ENCODE peak calls at places on chromosomes 7 and 10, in eight cellular contexts. One of them, this sample, is unnamed.

GRCh38 chr10:63542835-63543575 is 21.8 kb downstream of the REEP3 start:
- DNase-seq in vagina: no peak
- DNase-seq in H54: no peak
- DNase-seq in ovary: no peak
- DNase-seq in stomach: no peak
- DNase-seq in body of pancreas: no peak
- DNase-seq in heart left ventricle: no peak
- DNase-seq in HCT116: peak
- DNase-seq in this sample: no peak

GRCh38 chr10:72243822-72244437 is 27.9 kb upstream of the ASCC1 start:
- DNase-seq in stomach: peak
- DNase-seq in ovary: peak
- DNase-seq in H54: no peak
- DNase-seq in body of pancreas: peak
- DNase-seq in HCT116: no peak
- DNase-seq in vagina: no peak
- DNase-seq in heart left ventricle: no peak
- DNase-seq in this sample: no peak

GRCh38 chr10:73405556-73405955 is 8.3 kb downstream of the ANXA7 start:
- DNase-seq in heart left ventricle: no peak
- DNase-seq in body of pancreas: no peak
- DNase-seq in stomach: no peak
- DNase-seq in HCT116: no peak
- DNase-seq in ovary: no peak
- DNase-seq in H54: no peak
- DNase-seq in vagina: no peak
- DNase-seq in this sample: no peak

GRCh38 chr7:94698275-94698674 is 42.3 kb upstream of the SGCE start:
- DNase-seq in ovary: no peak
- DNase-seq in stomach: no peak
- DNase-seq in body of pancreas: no peak
- DNase-seq in vagina: no peak
- DNase-seq in H54: peak
- DNase-seq in heart left ventricle: no peak
- DNase-seq in HCT116: peak
- DNase-seq in this sample: no peak

GRCh38 chr10:113644185-113645120 is 19.4 kb downstream of the NRAP start:
- DNase-seq in ovary: no peak
- DNase-seq in stomach: peak
- DNase-seq in body of pancreas: no peak
- DNase-seq in heart left ventricle: no peak
- DNase-seq in H54: no peak
- DNase-seq in vagina: no peak
- DNase-seq in HCT116: no peak
- DNase-seq in this sample: no peak

GRCh38 chr10:125882596-125882995 is 1.5 kb upstream of the DHX32 start:
- DNase-seq in ovary: no peak
- DNase-seq in heart left ventricle: no peak
- DNase-seq in vagina: no peak
- DNase-seq in body of pancreas: no peak
- DNase-seq in HCT116: no peak
- DNase-seq in H54: no peak
- DNase-seq in stomach: no peak
- DNase-seq in this sample: no peak

GRCh38 chr10:119489572-119490326 is 52.8 kb downstream of the RGS10 start:
- DNase-seq in heart left ventricle: peak
- DNase-seq in stomach: peak
- DNase-seq in HCT116: peak
- DNase-seq in body of pancreas: no peak
- DNase-seq in H54: peak
- DNase-seq in ovary: peak
- DNase-seq in vagina: no peak
- DNase-seq in this sample: no peak

GRCh38 chr10:80669485-80669884 is 131.8 kb downstream of the SH2D4B start:
- DNase-seq in vagina: peak
- DNase-seq in heart left ventricle: no peak
- DNase-seq in H54: no peak
- DNase-seq in HCT116: no peak
- DNase-seq in body of pancreas: no peak
- DNase-seq in stomach: no peak
- DNase-seq in ovary: no peak
- DNase-seq in this sample: no peak

GRCh38 chr7:139232377-139232717 is 1.3 kb downstream of the UBN2 start:
- DNase-seq in stomach: no peak
- DNase-seq in heart left ventricle: no peak
- DNase-seq in H54: no peak
- DNase-seq in vagina: no peak
- DNase-seq in ovary: no peak
- DNase-seq in HCT116: no peak
- DNase-seq in body of pancreas: no peak
- DNase-seq in this sample: no peak

GRCh38 chr10:118722694-118723093 is 32.1 kb downstream of the CACUL1 start:
- DNase-seq in body of pancreas: no peak
- DNase-seq in HCT116: no peak
- DNase-seq in H54: no peak
- DNase-seq in stomach: no peak
- DNase-seq in ovary: no peak
- DNase-seq in vagina: no peak
- DNase-seq in heart left ventricle: no peak
- DNase-seq in this sample: no peak

GRCh38 chr7:93150200-93150835 is 2.1 kb upstream of the SAMD9L start:
- DNase-seq in heart left ventricle: no peak
- DNase-seq in body of pancreas: no peak
- DNase-seq in ovary: no peak
- DNase-seq in vagina: no peak
- DNase-seq in stomach: no peak
- DNase-seq in H54: no peak
- DNase-seq in HCT116: no peak
- DNase-seq in this sample: no peak

GRCh38 chr7:18497082-18497481 is 1.5 kb downstream of the HDAC9 start:
- DNase-seq in vagina: no peak
- DNase-seq in body of pancreas: no peak
- DNase-seq in H54: no peak
- DNase-seq in heart left ventricle: no peak
- DNase-seq in ovary: no peak
- DNase-seq in HCT116: no peak
- DNase-seq in stomach: no peak
- DNase-seq in this sample: no peak

GRCh38 chr7:108080094-108080656 is 50.0 kb downstream of the LAMB4 start:
- DNase-seq in heart left ventricle: no peak
- DNase-seq in vagina: no peak
- DNase-seq in body of pancreas: no peak
- DNase-seq in HCT116: no peak
- DNase-seq in H54: no peak
- DNase-seq in stomach: no peak
- DNase-seq in ovary: no peak
- DNase-seq in this sample: no peak

GRCh38 chr7:106590209-106590816 is 70.6 kb downstream of the CCDC71L start:
- DNase-seq in vagina: no peak
- DNase-seq in body of pancreas: no peak
- DNase-seq in H54: no peak
- DNase-seq in HCT116: no peak
- DNase-seq in ovary: no peak
- DNase-seq in heart left ventricle: no peak
- DNase-seq in stomach: no peak
- DNase-seq in this sample: no peak

GRCh38 chr7:29485376-29486190 is 78.1 kb upstream of the PRR15 start:
- DNase-seq in stomach: no peak
- DNase-seq in vagina: no peak
- DNase-seq in body of pancreas: no peak
- DNase-seq in H54: no peak
- DNase-seq in HCT116: no peak
- DNase-seq in ovary: no peak
- DNase-seq in heart left ventricle: no peak
- DNase-seq in this sample: no peak

GRCh38 chr10:5297466-5297865 is 67.3 kb upstream of the UCN3 start:
- DNase-seq in stomach: no peak
- DNase-seq in body of pancreas: no peak
- DNase-seq in vagina: no peak
- DNase-seq in HCT116: no peak
- DNase-seq in H54: no peak
- DNase-seq in heart left ventricle: no peak
- DNase-seq in ovary: no peak
- DNase-seq in this sample: no peak

GRCh38 chr10:5288359-5288758 is 76.4 kb upstream of the UCN3 start:
- DNase-seq in HCT116: no peak
- DNase-seq in body of pancreas: no peak
- DNase-seq in vagina: no peak
- DNase-seq in stomach: no peak
- DNase-seq in H54: no peak
- DNase-seq in heart left ventricle: no peak
- DNase-seq in ovary: no peak
- DNase-seq in this sample: no peak

GRCh38 chr10:5292196-5292735 is 72.5 kb upstream of the UCN3 start:
- DNase-seq in ovary: no peak
- DNase-seq in H54: no peak
- DNase-seq in heart left ventricle: no peak
- DNase-seq in vagina: no peak
- DNase-seq in stomach: no peak
- DNase-seq in HCT116: no peak
- DNase-seq in body of pancreas: no peak
- DNase-seq in this sample: no peak

GRCh38 chr10:5293691-5294550 is 70.8 kb upstream of the UCN3 start:
- DNase-seq in stomach: peak
- DNase-seq in body of pancreas: peak
- DNase-seq in vagina: no peak
- DNase-seq in H54: peak
- DNase-seq in HCT116: peak
- DNase-seq in heart left ventricle: peak
- DNase-seq in ovary: no peak
- DNase-seq in this sample: no peak

DNA sequence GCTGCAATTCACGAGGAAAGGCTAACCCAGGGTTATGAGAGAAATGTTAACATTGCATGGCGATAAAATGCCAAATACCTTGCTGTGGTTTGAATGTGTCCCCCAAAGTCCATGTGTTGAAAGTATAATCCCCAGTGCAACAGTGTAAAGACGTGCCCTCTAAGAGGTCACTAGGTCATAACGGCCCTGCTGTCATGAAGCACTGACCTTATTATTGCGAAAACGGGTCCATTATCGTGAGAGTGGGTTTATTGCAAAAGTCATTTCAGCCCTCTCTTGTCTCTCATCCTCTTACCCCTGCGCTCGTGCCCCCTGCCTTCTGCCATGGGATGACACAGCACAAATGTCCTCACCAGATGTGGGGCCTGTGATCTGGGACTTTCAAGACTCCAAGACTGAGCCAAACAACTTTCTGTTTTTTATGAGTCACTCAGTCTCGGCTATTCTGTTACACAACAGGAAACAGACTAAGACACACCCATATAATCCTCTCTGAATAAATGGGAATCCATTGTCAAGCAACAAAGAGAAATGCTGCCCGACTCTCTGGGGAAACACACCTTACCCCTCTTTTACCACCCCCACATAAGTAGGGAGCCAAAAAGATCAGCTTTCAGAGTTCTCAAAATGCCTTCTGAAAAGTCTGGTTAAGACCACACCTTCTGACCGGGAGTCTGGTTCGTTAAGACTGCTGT is 73.1 kb upstream of the UCN3 start:
- DNase-seq in H54: peak
- DNase-seq in vagina: no peak
- DNase-seq in HCT116: peak
- DNase-seq in ovary: no peak
- DNase-seq in body of pancreas: peak
- DNase-seq in heart left ventricle: peak
- DNase-seq in stomach: no peak
- DNase-seq in this sample: no peak
- TF ChIP-seq POLR2A in H54: no peak
- TF ChIP-seq POLR2A in vagina: no peak
- TF ChIP-seq POLR2A in HCT116: no peak
- TF ChIP-seq POLR2A in ovary: no peak
- TF ChIP-seq POLR2A in body of pancreas: no peak
- TF ChIP-seq POLR2A in heart left ventricle: peak
- TF ChIP-seq POLR2A in stomach: no peak
- TF ChIP-seq POLR2A in this sample: no peak

GRCh38 chr7:131327049-131327625 is 539 bp upstream of the MKLN1 start:
- DNase-seq in ovary: peak
- DNase-seq in stomach: no peak
- DNase-seq in body of pancreas: no peak
- DNase-seq in HCT116: peak
- DNase-seq in H54: peak
- DNase-seq in vagina: no peak
- DNase-seq in heart left ventricle: peak
- DNase-seq in this sample: no peak
- TF ChIP-seq POLR2A in ovary: no peak
- TF ChIP-seq POLR2A in stomach: no peak
- TF ChIP-seq POLR2A in body of pancreas: no peak
- TF ChIP-seq POLR2A in HCT116: no peak
- TF ChIP-seq POLR2A in H54: peak
- TF ChIP-seq POLR2A in vagina: no peak
- TF ChIP-seq POLR2A in heart left ventricle: no peak
- TF ChIP-seq POLR2A in this sample: no peak

GRCh38 chr10:4264466-4264865 is 479.5 kb upstream of the KLF6 start:
- DNase-seq in stomach: no peak
- DNase-seq in vagina: no peak
- DNase-seq in ovary: no peak
- DNase-seq in body of pancreas: no peak
- DNase-seq in heart left ventricle: no peak
- DNase-seq in HCT116: no peak
- DNase-seq in H54: no peak
- DNase-seq in this sample: no peak

GRCh38 chr10:4263281-4263921 is 478.4 kb upstream of the KLF6 start:
- DNase-seq in ovary: no peak
- DNase-seq in HCT116: no peak
- DNase-seq in heart left ventricle: no peak
- DNase-seq in H54: no peak
- DNase-seq in body of pancreas: no peak
- DNase-seq in vagina: no peak
- DNase-seq in stomach: no peak
- DNase-seq in this sample: no peak

GRCh38 chr10:4266387-4267083 is 481.5 kb upstream of the KLF6 start:
- DNase-seq in ovary: no peak
- DNase-seq in heart left ventricle: no peak
- DNase-seq in stomach: no peak
- DNase-seq in vagina: no peak
- DNase-seq in H54: no peak
- DNase-seq in HCT116: no peak
- DNase-seq in body of pancreas: no peak
- DNase-seq in this sample: no peak

GRCh38 chr10:4267084-4267774 is 482.2 kb upstream of the KLF6 start:
- DNase-seq in stomach: no peak
- DNase-seq in vagina: no peak
- DNase-seq in body of pancreas: no peak
- DNase-seq in heart left ventricle: no peak
- DNase-seq in HCT116: peak
- DNase-seq in ovary: no peak
- DNase-seq in H54: no peak
- DNase-seq in this sample: no peak

GRCh38 chr10:4265964-4266363 is 481.0 kb upstream of the KLF6 start:
- DNase-seq in H54: no peak
- DNase-seq in body of pancreas: no peak
- DNase-seq in heart left ventricle: no peak
- DNase-seq in vagina: no peak
- DNase-seq in ovary: no peak
- DNase-seq in stomach: no peak
- DNase-seq in HCT116: no peak
- DNase-seq in this sample: no peak
- TF ChIP-seq POLR2A in H54: no peak
- TF ChIP-seq POLR2A in body of pancreas: no peak
- TF ChIP-seq POLR2A in heart left ventricle: no peak
- TF ChIP-seq POLR2A in vagina: no peak
- TF ChIP-seq POLR2A in ovary: no peak
- TF ChIP-seq POLR2A in stomach: no peak
- TF ChIP-seq POLR2A in HCT116: no peak
- TF ChIP-seq POLR2A in this sample: no peak

GRCh38 chr7:4745265-4745919 is 30.0 kb upstream of the AP5Z1 start:
- DNase-seq in body of pancreas: no peak
- DNase-seq in ovary: no peak
- DNase-seq in HCT116: no peak
- DNase-seq in stomach: no peak
- DNase-seq in vagina: no peak
- DNase-seq in H54: no peak
- DNase-seq in heart left ventricle: no peak
- DNase-seq in this sample: no peak
- TF ChIP-seq POLR2A in body of pancreas: no peak
- TF ChIP-seq POLR2A in ovary: no peak
- TF ChIP-seq POLR2A in HCT116: no peak
- TF ChIP-seq POLR2A in stomach: no peak
- TF ChIP-seq POLR2A in vagina: no peak
- TF ChIP-seq POLR2A in H54: no peak
- TF ChIP-seq POLR2A in heart left ventricle: no peak
- TF ChIP-seq POLR2A in this sample: peak